ENCODE peak calls at places on chromosome 7, in ten cellular contexts. R is NCI-H2171 treated with DMSO at 0.1 percent for 48 hours; N is NCI-H1436; X is fibroblast of pulmonary artery; O is Jurkat, Clone E6-1; L is EL; U is neural crest cell; K is Right ventricle myocardium superior; W is H54; I is NCI-H2029 treated with DMSO at 0.1 percent for 48 hours. M is an unnamed sample.
A peak's percentile ranks its signal among the peaks of the same experiment; 100 is the strongest.

GRCh38 chr7:41116817-41117216 is 586.1 kb downstream of the INHBA start:
- DNase-seq in R (no peak), N (no peak), X (no peak), O (no peak), L (no peak), U (no peak), K (no peak), W (no peak), I (no peak), M (no peak)

GRCh38 chr7:43735802-43736603 is 6.7 kb upstream of the COA1 start:
- DNase-seq in R (no peak), N (no peak), X (peak; percentile 63), O (no peak), L (peak; percentile 40), U (no peak), K (no peak), W (no peak), I (no peak), M (no peak)

GRCh38 chr7:966291-967069 is 8.9 kb downstream of the COX19 start:
- DNase-seq in R (no peak), N (no peak), X (no peak), O (no peak), L (no peak), U (no peak), K (no peak), W (no peak), I (no peak), M (no peak)

GRCh38 chr7:158083526-158084310 is 503.9 kb downstream of the PTPRN2 start:
- DNase-seq in R (no peak), N (no peak), X (no peak), O (no peak), L (no peak), U (no peak), K (no peak), W (no peak), I (no peak), M (no peak)

GRCh38 chr7:127391591-127392181 is 822 bp downstream of the ZNF800 start:
- DNase-seq in R (no peak), N (no peak), X (peak; percentile 33), O (no peak), L (peak; percentile 43), U (peak; percentile 9), K (no peak), W (peak; percentile 7), I (no peak), M (peak; percentile 49)

GRCh38 chr7:97959046-97959445 is 30.9 kb downstream of the OCM2 start:
- DNase-seq in R (no peak), N (no peak), X (no peak), O (no peak), L (no peak), U (no peak), K (no peak), W (no peak), I (no peak), M (no peak)

GRCh38 chr7:140698477-140698876 is 2.0 kb downstream of the NDUFB2 start:
- DNase-seq in R (no peak), N (no peak), X (no peak), O (no peak), L (no peak), U (no peak), K (peak; percentile 58), W (no peak), I (peak; percentile 27), M (no peak)

GRCh38 chr7:40148671-40149070 is 13.9 kb downstream of the SUGCT start:
- DNase-seq in R (no peak), N (no peak), X (no peak), O (no peak), L (no peak), U (no peak), K (no peak), W (no peak), I (no peak), M (no peak)

GRCh38 chr7:28062197-28062988 is 118.2 kb downstream of the JAZF1 start:
- DNase-seq in R (peak; percentile 63), N (peak; percentile 84), X (peak; percentile 74), O (peak; percentile 30), L (peak; percentile 86), U (peak; percentile 61), K (peak; percentile 83), W (peak; percentile 61), I (peak; percentile 31), M (peak; percentile 69)

GRCh38 chr7:153942036-153942435 is 110.2 kb upstream of the DPP6 start:
- DNase-seq in R (no peak), N (no peak), X (no peak), O (no peak), L (no peak), U (no peak), K (no peak), W (no peak), I (no peak), M (no peak)

GRCh38 chr7:90453259-90453891 is 16.1 kb upstream of the PTTG1IP2 start:
- DNase-seq in R (peak; percentile 90), N (no peak), X (no peak), O (no peak), L (no peak), U (no peak), K (no peak), W (no peak), I (no peak), M (no peak)

GRCh38 chr7:67738-68395 is 124.5 kb upstream of the FAM20C start:
- DNase-seq in R (no peak), N (no peak), X (no peak), O (no peak), L (peak; percentile 24), U (no peak), K (peak; percentile 22), W (no peak), I (no peak), M (no peak)

GRCh38 chr7:112505495-112505894 is 24.7 kb downstream of the LSMEM1 start:
- DNase-seq in R (no peak), N (no peak), X (no peak), O (no peak), L (peak; percentile 1), U (no peak), K (no peak), W (no peak), I (no peak), M (peak; percentile 13)

GRCh38 chr7:140673063-140673769 is 471 bp downstream of the ADCK2 start:
- DNase-seq in R (peak; percentile 70), N (peak; percentile 61), X (no peak), O (no peak), L (peak; percentile 18), U (peak; percentile 24), K (peak; percentile 65), W (no peak), I (peak; percentile 28), M (peak; percentile 81)

GRCh38 chr7:99305473-99306260 is 20.0 kb upstream of the ARPC1A start:
- DNase-seq in R (no peak), N (no peak), X (peak; percentile 5), O (no peak), L (no peak), U (no peak), K (no peak), W (no peak), I (no peak), M (no peak)

GRCh38 chr7:108267615-108268014 is 137.5 kb upstream of the LAMB4 start:
- DNase-seq in R (no peak), N (no peak), X (no peak), O (no peak), L (no peak), U (no peak), K (no peak), W (no peak), I (no peak), M (no peak)

GRCh38 chr7:4461511-4461910 is 220.6 kb upstream of the FOXK1 start:
- DNase-seq in R (no peak), N (no peak), X (no peak), O (no peak), L (no peak), U (no peak), K (no peak), W (no peak), I (no peak), M (no peak)

M was measured in NCI-H146.